ENCODE peak calls at places on chromosome 5, in ten cellular contexts. One of them, this sample, is unnamed.

GRCh38 chr5:154071799-154072781 is 33.3 kb downstream of the MFAP3 start:
- DNase-seq in HCT116: peak; percentile 56
- DNase-seq in A549: peak; percentile 84
- DNase-seq in tibial nerve: peak; percentile 94
- DNase-seq in Peyer's patch: peak; percentile 94
- DNase-seq in endothelial cell of umbilical vein: peak; percentile 82
- DNase-seq in ovary: peak; percentile 73
- DNase-seq in H1: peak; percentile 19
- DNase-seq in stomach: peak; percentile 89
- DNase-seq in uterus: peak; percentile 81
- DNase-seq in this sample: peak; percentile 83

GRCh38 chr5:145825751-145826180 is 9.4 kb downstream of the PRELID2 start:
- DNase-seq in HCT116: peak; percentile 39
- DNase-seq in A549: peak; percentile 28
- DNase-seq in tibial nerve: no peak
- DNase-seq in Peyer's patch: no peak
- DNase-seq in endothelial cell of umbilical vein: peak; percentile 56
- DNase-seq in ovary: no peak
- DNase-seq in H1: no peak
- DNase-seq in stomach: no peak
- DNase-seq in uterus: no peak
- DNase-seq in this sample: no peak

GRCh38 chr5:78927657-78928282 is 57.3 kb downstream of the ARSB start:
- DNase-seq in HCT116: peak; percentile 48
- DNase-seq in A549: peak; percentile 18
- DNase-seq in tibial nerve: no peak
- DNase-seq in Peyer's patch: no peak
- DNase-seq in endothelial cell of umbilical vein: peak; percentile 65
- DNase-seq in ovary: no peak
- DNase-seq in H1: peak; percentile 65
- DNase-seq in stomach: no peak
- DNase-seq in uterus: no peak
- DNase-seq in this sample: no peak

GRCh38 chr5:180070726-180071417 is 687 bp downstream of the RNF130 start:
- DNase-seq in HCT116: no peak
- DNase-seq in A549: peak; percentile 33
- DNase-seq in tibial nerve: peak; percentile 39
- DNase-seq in Peyer's patch: peak; percentile 58
- DNase-seq in endothelial cell of umbilical vein: peak; percentile 68
- DNase-seq in ovary: no peak
- DNase-seq in H1: no peak
- DNase-seq in stomach: peak; percentile 36
- DNase-seq in uterus: no peak
- DNase-seq in this sample: peak; percentile 57

GRCh38 chr5:108730617-108731340 is 16.9 kb upstream of the FER start:
- DNase-seq in HCT116: no peak
- DNase-seq in A549: no peak
- DNase-seq in tibial nerve: no peak
- DNase-seq in Peyer's patch: no peak
- DNase-seq in endothelial cell of umbilical vein: peak; percentile 68
- DNase-seq in ovary: no peak
- DNase-seq in H1: no peak
- DNase-seq in stomach: no peak
- DNase-seq in uterus: no peak
- DNase-seq in this sample: no peak

GRCh38 chr5:43555895-43556606 is 826 bp downstream of the PAIP1 start:
- DNase-seq in HCT116: peak; percentile 6
- DNase-seq in A549: peak; percentile 56
- DNase-seq in tibial nerve: peak; percentile 18
- DNase-seq in Peyer's patch: peak; percentile 71
- DNase-seq in endothelial cell of umbilical vein: peak; percentile 67
- DNase-seq in ovary: peak; percentile 55
- DNase-seq in H1: no peak
- DNase-seq in stomach: peak; percentile 46
- DNase-seq in uterus: peak; percentile 47
- DNase-seq in this sample: peak; percentile 69

GRCh38 chr5:27906481-27906880 is 868.1 kb upstream of the CDH9 start:
- DNase-seq in HCT116: no peak
- DNase-seq in A549: no peak
- DNase-seq in tibial nerve: no peak
- DNase-seq in Peyer's patch: no peak
- DNase-seq in endothelial cell of umbilical vein: no peak
- DNase-seq in ovary: no peak
- DNase-seq in H1: no peak
- DNase-seq in stomach: no peak
- DNase-seq in uterus: no peak
- DNase-seq in this sample: no peak

GRCh38 chr5:112735702-112736101 is 2.0 kb upstream of the APC start:
- DNase-seq in HCT116: no peak
- DNase-seq in A549: no peak
- DNase-seq in tibial nerve: no peak
- DNase-seq in Peyer's patch: no peak
- DNase-seq in endothelial cell of umbilical vein: peak; percentile 49
- DNase-seq in ovary: no peak
- DNase-seq in H1: no peak
- DNase-seq in stomach: no peak
- DNase-seq in uterus: no peak
- DNase-seq in this sample: no peak

GRCh38 chr5:163623524-163623923 is 118.1 kb downstream of the MAT2B start:
- DNase-seq in HCT116: no peak
- DNase-seq in A549: no peak
- DNase-seq in tibial nerve: no peak
- DNase-seq in Peyer's patch: no peak
- DNase-seq in endothelial cell of umbilical vein: no peak
- DNase-seq in ovary: no peak
- DNase-seq in H1: no peak
- DNase-seq in stomach: no peak
- DNase-seq in uterus: no peak
- DNase-seq in this sample: no peak

GRCh38 chr5:51488803-51489642 is 105.8 kb downstream of the ISL1 start:
- DNase-seq in HCT116: no peak
- DNase-seq in A549: no peak
- DNase-seq in tibial nerve: no peak
- DNase-seq in Peyer's patch: no peak
- DNase-seq in endothelial cell of umbilical vein: no peak
- DNase-seq in ovary: no peak
- DNase-seq in H1: no peak
- DNase-seq in stomach: no peak
- DNase-seq in uterus: no peak
- DNase-seq in this sample: no peak

GRCh38 chr5:96370981-96371380 is 62.1 kb downstream of the PCSK1 start:
- DNase-seq in HCT116: no peak
- DNase-seq in A549: no peak
- DNase-seq in tibial nerve: no peak
- DNase-seq in Peyer's patch: no peak
- DNase-seq in endothelial cell of umbilical vein: peak; percentile 90
- DNase-seq in ovary: no peak
- DNase-seq in H1: no peak
- DNase-seq in stomach: no peak
- DNase-seq in uterus: no peak
- DNase-seq in this sample: no peak

GRCh38 chr5:154470949-154471870 is 6.8 kb downstream of the HAND1 start:
- DNase-seq in HCT116: no peak
- DNase-seq in A549: no peak
- DNase-seq in tibial nerve: no peak
- DNase-seq in Peyer's patch: no peak
- DNase-seq in endothelial cell of umbilical vein: no peak
- DNase-seq in ovary: no peak
- DNase-seq in H1: no peak
- DNase-seq in stomach: no peak
- DNase-seq in uterus: no peak
- DNase-seq in this sample: no peak

GRCh38 chr5:68884893-68885292 is 208.9 kb upstream of the SLC30A5 start:
- DNase-seq in HCT116: peak; percentile 7
- DNase-seq in A549: peak; percentile 33
- DNase-seq in tibial nerve: no peak
- DNase-seq in Peyer's patch: no peak
- DNase-seq in endothelial cell of umbilical vein: peak; percentile 5
- DNase-seq in ovary: no peak
- DNase-seq in H1: no peak
- DNase-seq in stomach: no peak
- DNase-seq in uterus: no peak
- DNase-seq in this sample: no peak

GRCh38 chr5:79845448-79846197 is 145.4 kb downstream of the MTX3 start:
- DNase-seq in HCT116: peak; percentile 13
- DNase-seq in A549: no peak
- DNase-seq in tibial nerve: peak; percentile 47
- DNase-seq in Peyer's patch: no peak
- DNase-seq in endothelial cell of umbilical vein: no peak
- DNase-seq in ovary: no peak
- DNase-seq in H1: no peak
- DNase-seq in stomach: no peak
- DNase-seq in uterus: no peak
- DNase-seq in this sample: no peak

GRCh38 chr5:141786700-141787099 is 91.5 kb downstream of the PCDH1 start:
- DNase-seq in HCT116: no peak
- DNase-seq in A549: no peak
- DNase-seq in tibial nerve: no peak
- DNase-seq in Peyer's patch: no peak
- DNase-seq in endothelial cell of umbilical vein: no peak
- DNase-seq in ovary: no peak
- DNase-seq in H1: no peak
- DNase-seq in stomach: no peak
- DNase-seq in uterus: no peak
- DNase-seq in this sample: no peak

DNA sequence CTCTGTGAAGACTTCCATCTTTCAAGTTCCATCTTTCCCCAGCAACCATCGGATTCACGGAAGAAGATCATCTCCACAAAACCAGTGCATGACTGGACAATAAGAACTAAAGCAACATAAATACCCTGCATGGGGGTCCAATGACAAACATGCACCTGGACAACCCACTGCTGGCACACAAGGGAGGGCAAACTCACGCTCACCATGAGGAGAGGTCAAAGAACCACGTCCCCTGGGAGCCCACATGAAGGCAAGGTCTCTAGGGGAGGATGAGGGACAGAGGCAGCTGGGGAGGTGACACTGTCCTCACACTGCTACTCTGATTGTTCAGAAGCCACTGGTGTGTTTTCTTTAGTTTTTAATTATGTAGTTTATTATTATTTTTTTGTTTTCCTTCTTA is 190.8 kb downstream of the MED10 start:
- DNase-seq in HCT116: no peak
- DNase-seq in A549: no peak
- DNase-seq in tibial nerve: no peak
- DNase-seq in Peyer's patch: no peak
- DNase-seq in endothelial cell of umbilical vein: no peak
- DNase-seq in ovary: no peak
- DNase-seq in H1: no peak
- DNase-seq in stomach: no peak
- DNase-seq in uterus: no peak
- DNase-seq in this sample: no peak
- TF ChIP-seq CTCF in HCT116: no peak
- TF ChIP-seq CTCF in A549: no peak
- TF ChIP-seq CTCF in tibial nerve: no peak
- TF ChIP-seq CTCF in Peyer's patch: no peak
- TF ChIP-seq CTCF in endothelial cell of umbilical vein: no peak
- TF ChIP-seq CTCF in ovary: no peak
- TF ChIP-seq CTCF in H1: no peak
- TF ChIP-seq CTCF in stomach: no peak
- TF ChIP-seq CTCF in uterus: no peak
- TF ChIP-seq CTCF in this sample: no peak

GRCh38 chr5:139740138-139740992 is 55.2 kb upstream of the PSD2 start:
- DNase-seq in HCT116: no peak
- DNase-seq in A549: no peak
- DNase-seq in tibial nerve: no peak
- DNase-seq in Peyer's patch: no peak
- DNase-seq in endothelial cell of umbilical vein: no peak
- DNase-seq in ovary: no peak
- DNase-seq in H1: no peak
- DNase-seq in stomach: no peak
- DNase-seq in uterus: no peak
- DNase-seq in this sample: no peak
- H3K27ac ChIP-seq in HCT116: no peak overlapping the region
- H3K27ac ChIP-seq in A549: peak overlapping the region; percentile 80
- H3K27ac ChIP-seq in tibial nerve: peak overlapping the region; percentile 66
- H3K27ac ChIP-seq in Peyer's patch: no peak overlapping the region
- H3K27ac ChIP-seq in endothelial cell of umbilical vein: no peak overlapping the region
- H3K27ac ChIP-seq in ovary: no peak overlapping the region
- H3K27ac ChIP-seq in H1: no peak overlapping the region
- H3K27ac ChIP-seq in stomach: no peak overlapping the region
- H3K27ac ChIP-seq in uterus: no peak overlapping the region
- H3K27ac ChIP-seq in this sample: no peak overlapping the region

DNA sequence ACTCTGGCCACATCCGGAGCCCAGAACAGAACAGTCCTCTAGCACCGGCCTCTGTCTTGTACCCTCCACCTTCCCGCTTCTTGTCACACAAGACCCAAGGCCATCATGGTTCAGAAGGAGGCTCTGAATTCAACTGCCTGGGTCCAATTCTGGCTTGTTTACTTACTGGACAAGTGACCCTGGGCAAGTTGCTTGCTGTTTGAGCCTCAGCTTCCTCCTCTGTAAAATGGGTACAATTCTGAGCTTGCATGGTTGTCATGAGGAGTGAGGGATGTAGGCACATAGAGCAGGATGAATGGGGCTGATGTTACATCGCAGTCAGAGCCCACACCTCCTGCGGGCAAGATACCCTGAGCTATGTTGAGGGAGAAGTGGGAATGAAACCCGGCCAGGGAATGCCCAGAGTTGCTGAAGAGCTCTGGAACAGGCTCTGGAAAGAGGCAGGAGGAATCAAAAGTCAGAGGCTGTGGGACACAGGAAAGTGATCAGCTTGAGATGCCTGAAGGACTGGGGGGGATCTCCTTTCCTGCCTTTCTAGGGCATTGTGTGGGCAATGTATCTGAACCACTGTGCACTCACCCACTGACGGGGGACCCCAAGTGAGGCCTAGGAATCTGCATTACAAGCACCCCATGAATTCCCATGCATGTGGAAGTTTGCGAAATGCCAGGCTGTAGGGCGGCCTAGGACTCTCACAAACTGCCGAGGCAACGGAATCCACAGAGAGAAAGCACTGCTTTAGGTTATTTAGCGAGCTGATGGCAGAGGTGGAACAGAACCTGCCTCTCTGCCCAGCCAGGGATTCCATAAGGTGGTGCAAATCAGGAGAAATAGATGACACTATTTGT is 29.4 kb upstream of the IL17B start:
- DNase-seq in HCT116: no peak
- DNase-seq in A549: no peak
- DNase-seq in tibial nerve: no peak
- DNase-seq in Peyer's patch: no peak
- DNase-seq in endothelial cell of umbilical vein: no peak
- DNase-seq in ovary: peak; percentile 9
- DNase-seq in H1: no peak
- DNase-seq in stomach: no peak
- DNase-seq in uterus: no peak
- DNase-seq in this sample: no peak
- TF ChIP-seq POLR2A in HCT116: no peak
- TF ChIP-seq POLR2A in A549: no peak
- TF ChIP-seq POLR2A in tibial nerve: no peak
- TF ChIP-seq POLR2A in Peyer's patch: no peak
- TF ChIP-seq POLR2A in endothelial cell of umbilical vein: no peak
- TF ChIP-seq POLR2A in ovary: no peak
- TF ChIP-seq POLR2A in H1: no peak
- TF ChIP-seq POLR2A in stomach: no peak
- TF ChIP-seq POLR2A in uterus: no peak
- TF ChIP-seq POLR2A in this sample: no peak

DNA sequence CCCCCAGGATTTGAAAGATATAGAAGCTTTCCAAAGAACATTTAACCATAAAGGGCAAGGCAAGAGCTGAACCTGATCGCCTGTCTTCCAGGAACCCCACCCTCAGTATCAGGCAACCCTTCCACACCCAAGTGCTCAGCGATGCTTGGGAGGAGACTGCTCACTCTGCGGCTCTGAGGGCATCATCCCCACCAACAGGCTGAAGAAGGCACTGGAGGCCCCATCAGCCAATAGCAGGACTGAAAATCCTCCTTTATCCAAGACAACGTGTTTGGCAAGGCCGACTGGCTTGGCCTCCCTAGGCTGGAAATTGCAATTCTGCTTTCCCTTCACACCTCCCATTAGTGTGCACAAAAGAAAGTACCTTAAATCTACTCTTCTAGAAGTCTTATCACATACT is 1.4 kb upstream of the PPP2CA start:
- DNase-seq in HCT116: no peak
- DNase-seq in A549: no peak
- DNase-seq in tibial nerve: peak; percentile 7
- DNase-seq in Peyer's patch: peak; percentile 65
- DNase-seq in endothelial cell of umbilical vein: no peak
- DNase-seq in ovary: no peak
- DNase-seq in H1: no peak
- DNase-seq in stomach: no peak
- DNase-seq in uterus: peak; percentile 35
- DNase-seq in this sample: peak; percentile 45
- TF ChIP-seq CTCF in HCT116: no peak
- TF ChIP-seq CTCF in A549: no peak
- TF ChIP-seq CTCF in tibial nerve: no peak
- TF ChIP-seq CTCF in Peyer's patch: peak; percentile 10
- TF ChIP-seq CTCF in endothelial cell of umbilical vein: no peak
- TF ChIP-seq CTCF in ovary: no peak
- TF ChIP-seq CTCF in H1: peak; percentile 56
- TF ChIP-seq CTCF in stomach: no peak
- TF ChIP-seq CTCF in uterus: no peak
- TF ChIP-seq CTCF in this sample: peak; percentile 26